ENCODE peak calls at places on chromosome 10, in six cellular contexts. A is IMR-90, L is heart left ventricle, R is stomach, F is uterus, X is breast epithelium. J is an unnamed sample.
A peak's percentile ranks its signal among the peaks of the same experiment; 100 is the strongest.

GRCh38 chr10:60591119-60591518 is 187.2 kb upstream of the CDK1 start:
- DNase-seq in A (no peak), L (no peak), R (no peak), F (no peak), X (no peak), J (no peak)

GRCh38 chr10:84262190-84262956 is 17.5 kb downstream of the RGR start:
- DNase-seq in A (no peak), L (no peak), R (no peak), F (no peak), X (no peak), J (no peak)

GRCh38 chr10:70759769-70760168 is 25.4 kb downstream of the TBATA start:
- DNase-seq in A (no peak), L (no peak), R (no peak), F (no peak), X (no peak), J (no peak)

GRCh38 chr10:84429926-84430520 is 101.6 kb downstream of the CCSER2 start:
- DNase-seq in A (peak; percentile 47), L (peak; percentile 60), R (peak; percentile 72), F (no peak), X (peak; percentile 40), J (peak; percentile 23)

GRCh38 chr10:49322371-49323170 is 23.6 kb downstream of the C10orf71 start:
- DNase-seq in A (no peak), L (no peak), R (peak; percentile 21), F (no peak), X (no peak), J (no peak)

GRCh38 chr10:107264742-107265141 is 100.2 kb upstream of the SORCS1 start:
- DNase-seq in A (no peak), L (no peak), R (no peak), F (no peak), X (no peak), J (no peak)

GRCh38 chr10:89274928-89275327 is 23.4 kb upstream of the LIPA start:
- DNase-seq in A (no peak), L (no peak), R (no peak), F (no peak), X (no peak), J (no peak)

GRCh38 chr10:102117391-102118159 is 2.6 kb downstream of the LDB1 start:
- DNase-seq in A (peak; percentile 73), L (peak; percentile 92), R (peak; percentile 91), F (peak; percentile 86), X (peak; percentile 72), J (peak; percentile 82)

GRCh38 chr10:101231092-101231491 is 1.8 kb upstream of the LBX1 start:
- DNase-seq in A (no peak), L (no peak), R (no peak), F (no peak), X (no peak), J (no peak)

GRCh38 chr10:100872034-100872791 is 40.5 kb upstream of the SLF2 start:
- DNase-seq in A (peak; percentile 77), L (no peak), R (no peak), F (no peak), X (no peak), J (no peak)

GRCh38 chr10:101016814-101017213 is 14.1 kb downstream of the PDZD7 start:
- DNase-seq in A (no peak), L (no peak), R (no peak), F (no peak), X (no peak), J (no peak)

GRCh38 chr10:113301342-113301984 is 251.4 kb upstream of the HABP2 start:
- DNase-seq in A (no peak), L (no peak), R (no peak), F (no peak), X (no peak), J (no peak)

GRCh38 chr10:58189269-58189668 is 78.4 kb downstream of the IPMK start:
- DNase-seq in A (peak; percentile 76), L (no peak), R (no peak), F (no peak), X (no peak), J (peak; percentile 26)

GRCh38 chr10:79979310-79979972 is 30.5 kb upstream of the SFTPD start:
- DNase-seq in A (no peak), L (no peak), R (peak; percentile 74), F (no peak), X (no peak), J (no peak)

GRCh38 chr10:21888959-21889358 is 114.6 kb downstream of the DNAJC1 start:
- DNase-seq in A (no peak), L (no peak), R (no peak), F (no peak), X (no peak), J (no peak)

GRCh38 chr10:3152566-3152935 is 20.0 kb downstream of the PITRM1 start:
- DNase-seq in A (no peak), L (no peak), R (no peak), F (no peak), X (no peak), J (no peak)

GRCh38 chr10:27826369-27826768 is 80.8 kb upstream of the MKX start:
- DNase-seq in A (no peak), L (no peak), R (no peak), F (no peak), X (no peak), J (no peak)

GRCh38 chr10:66222462-66223046 is 703.3 kb upstream of the LRRTM3 start:
- DNase-seq in A (no peak), L (no peak), R (no peak), F (no peak), X (no peak), J (no peak)

GRCh38 chr10:91565241-91565640 is 67.6 kb downstream of the PPP1R3C start:
- DNase-seq in A (no peak), L (no peak), R (no peak), F (no peak), X (no peak), J (no peak)
- H3K4me3 ChIP-seq in A (no peak overlapping the region), L (no peak overlapping the region), R (no peak overlapping the region), F (no peak overlapping the region), X (no peak overlapping the region), J (no peak overlapping the region)

GRCh38 chr10:103584216-103585010 is 90.9 kb downstream of the NEURL1 start:
- DNase-seq in A (no peak), L (no peak), R (no peak), F (no peak), X (no peak), J (no peak)
- TF ChIP-seq POLR2A in A (no peak), L (no peak), R (no peak), F (no peak), X (no peak), J (no peak)

GRCh38 chr10:45592926-45593325 is 79.6 kb downstream of the ZFAND4 start:
- DNase-seq in A (no peak), L (no peak), R (no peak), F (no peak), X (no peak), J (no peak)
- H3K4me3 ChIP-seq in A (no peak overlapping the region), L (no peak overlapping the region), R (peak overlapping the region; percentile 73), F (peak overlapping the region; percentile 87), X (peak overlapping the region; percentile 89), J (no peak overlapping the region)

GRCh38 chr10:124300735-124301134 is 118.0 kb downstream of the OAT start:
- DNase-seq in A (no peak), L (no peak), R (no peak), F (no peak), X (no peak), J (no peak)
- TF ChIP-seq POLR2A in A (no peak), L (no peak), R (no peak), F (no peak), X (no peak), J (no peak)

GRCh38 chr10:103814626-103815370 is 40.6 kb downstream of the SH3PXD2A start:
- DNase-seq in A (peak; percentile 61), L (no peak), R (no peak), F (no peak), X (no peak), J (no peak)
- H3K4me3 ChIP-seq in A (no peak overlapping the region), L (no peak overlapping the region), R (no peak overlapping the region), F (no peak overlapping the region), X (no peak overlapping the region), J (no peak overlapping the region)

DNA sequence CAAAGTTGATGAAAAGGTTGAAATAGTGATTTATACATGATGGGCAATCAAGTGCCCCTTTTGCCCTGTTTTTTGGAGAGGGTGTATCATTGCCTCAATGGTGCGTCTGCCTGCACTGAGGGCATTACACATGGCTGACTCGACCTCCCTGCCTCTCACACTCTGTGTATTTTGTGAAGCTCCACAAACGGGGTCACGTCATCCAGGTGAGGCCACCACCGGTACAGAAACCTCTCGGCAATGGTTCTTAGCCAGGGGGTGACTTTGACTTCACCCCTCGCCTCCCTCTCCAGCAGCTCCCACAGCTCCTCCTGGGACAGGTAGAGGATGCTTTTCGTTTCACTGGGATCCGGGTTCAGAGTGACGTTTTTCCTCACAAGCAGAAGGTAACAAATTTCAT is 6.3 kb downstream of the IDI2 start:
- DNase-seq in A (no peak), L (no peak), R (no peak), F (no peak), X (no peak), J (no peak)
- TF ChIP-seq POLR2A in A (no peak), L (no peak), R (no peak), F (no peak), X (no peak), J (no peak)

GRCh38 chr10:14635049-14635710 is 139.5 kb downstream of the FAM107B start:
- DNase-seq in A (no peak), L (no peak), R (no peak), F (no peak), X (no peak), J (no peak)
- H3K4me3 ChIP-seq in A (no peak overlapping the region), L (no peak overlapping the region), R (no peak overlapping the region), F (no peak overlapping the region), X (no peak overlapping the region), J (no peak overlapping the region)

DNA sequence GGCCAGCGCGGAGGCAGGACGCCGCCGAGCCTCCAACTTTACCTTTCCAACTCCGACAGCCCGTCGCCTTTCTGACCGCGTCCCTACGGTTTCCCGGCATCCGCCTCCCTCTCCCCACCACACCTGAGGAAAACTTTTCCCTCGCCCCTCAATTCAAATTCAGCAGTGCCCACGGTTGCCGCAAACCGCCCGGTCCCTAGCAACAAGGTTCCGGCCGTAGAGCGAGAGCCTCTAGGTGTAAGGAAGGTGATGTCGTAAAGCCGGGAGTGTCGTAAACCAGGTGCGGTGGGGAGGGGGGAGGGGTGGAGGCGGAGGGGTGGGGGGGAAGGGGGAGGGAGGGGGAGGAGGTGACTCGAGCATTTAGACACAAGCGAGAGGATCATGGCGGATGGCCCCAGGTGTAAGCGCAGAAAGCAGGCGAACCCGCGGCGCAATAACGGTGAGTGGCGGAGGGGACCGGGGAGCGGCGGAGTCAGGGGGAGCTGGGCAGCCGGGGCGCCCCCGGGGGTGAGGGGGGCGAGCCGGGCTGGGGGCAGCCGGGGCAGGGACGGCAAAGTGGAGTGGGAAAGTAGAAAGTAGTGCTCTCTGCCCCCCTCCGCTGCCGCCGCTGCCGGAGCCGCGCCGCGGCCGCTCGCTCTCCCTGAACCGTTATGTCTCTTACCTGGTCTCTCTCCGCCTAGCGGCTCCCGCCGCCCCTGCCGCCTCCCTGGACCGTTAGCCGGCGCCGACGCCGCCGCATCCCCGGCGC is at the start of gene ZEB1:
- DNase-seq in A (peak; percentile 93), L (peak; percentile 93), R (peak; percentile 85), F (peak; percentile 86), X (peak; percentile 71), J (peak; percentile 90)
- TF ChIP-seq POLR2A in A (peak; percentile 65), L (no peak), R (no peak), F (peak; percentile 37), X (no peak), J (no peak)